ENCODE peak calls at places on chromosome 19, in nine cellular contexts. U is NCI-H748 treated with DMSO at 0.1 percent for 48 hours; A is HS-5; J is fibroblast of gingiva; T is HT-29; L is activated CD4-positive, alpha-beta T cell treated with anti-CD3 and anti-CD28 coated beads, Interleukin-2, amount 50 U/mL, for 1 hour; K is glutamatergic neuron; D is SHP77 treated with DMSO at 0.1 percent for 48 hours; W is K562. R is an unnamed sample.
A peak's percentile ranks its signal among the peaks of the same experiment; 100 is the strongest.

GRCh38 chr19:45403781-45404556 is 900 bp downstream of the PPP1R13L start:
- DNase-seq in K (peak; percentile 60), L (peak; percentile 60), J (no peak), W (peak; percentile 78), D (peak; percentile 16), T (peak; percentile 95), A (no peak), U (peak; percentile 64), R (no peak)

GRCh38 chr19:13093407-13094284 is 9.0 kb downstream of the LYL1 start:
- DNase-seq in T (peak; percentile 83), K (peak; percentile 86), L (peak; percentile 79), A (no peak), D (peak; percentile 64), J (peak; percentile 75), W (peak; percentile 83), U (peak; percentile 32), R (peak; percentile 70)

GRCh38 chr19:34556500-34556899 is 74.9 kb downstream of the WTIP start:
- DNase-seq in K (peak; percentile 49), T (peak; percentile 60), J (peak; percentile 39), U (peak; percentile 6), W (peak; percentile 28), A (peak; percentile 2), D (peak; percentile 2), L (no peak), R (no peak)

GRCh38 chr19:10823690-10824089 is 12.3 kb downstream of the TMED1 start:
- DNase-seq in L (no peak), J (no peak), K (no peak), W (no peak), U (no peak), D (no peak), T (no peak), A (no peak), R (no peak)

GRCh38 chr19:1113278-1113985 is 9.6 kb downstream of the GPX4 start:
- DNase-seq in L (peak; percentile 85), T (peak; percentile 92), J (peak; percentile 95), A (no peak), D (peak; percentile 56), U (peak; percentile 35), W (peak; percentile 97), K (peak; percentile 96), R (peak; percentile 93)

GRCh38 chr19:30757836-30758617 is 385.8 kb downstream of the ZNF536 start:
- DNase-seq in T (no peak), K (no peak), U (no peak), J (no peak), A (no peak), L (no peak), W (no peak), D (no peak), R (no peak)

GRCh38 chr19:56245062-56245740 is 27.3 kb upstream of the EDDM13 start:
- DNase-seq in T (no peak), A (peak; percentile 41), J (no peak), W (no peak), D (no peak), K (no peak), U (no peak), L (no peak), R (no peak)

GRCh38 chr19:23263870-23264590 is 13.8 kb upstream of the ZNF724 start:
- DNase-seq in W (no peak), D (no peak), A (no peak), U (no peak), K (no peak), L (no peak), J (no peak), T (no peak), R (no peak)

GRCh38 chr19:39501340-39501739 is 2.6 kb downstream of the DLL3 start:
- DNase-seq in T (no peak), U (no peak), L (no peak), K (no peak), J (no peak), D (no peak), A (no peak), W (no peak), R (no peak)

GRCh38 chr19:18961767-18962423 is 20.9 kb upstream of the HOMER3 start:
- DNase-seq in T (no peak), W (peak; percentile 59), J (no peak), K (peak; percentile 33), D (no peak), U (peak; percentile 9), L (no peak), A (no peak), R (no peak)